ENCODE peak calls at places on chromosomes 16 and 17, in six cellular contexts. O is gastrocnemius medialis; P is GM13976; J is BE2C; L is activated CD4-positive, alpha-beta T cell treated with anti-CD3 and anti-CD28 coated beads, Interleukin-2, amount 50 U/mL, for 24 hours; G is C1 segment of cervical spinal cord. H is an unnamed sample.

GRCh38 chr17:51590071-51590470 is 329.7 kb downstream of the UTP18 start:
- DNase-seq in J (peak; percentile 14), O (no peak), G (no peak), L (no peak), P (no peak), H (no peak)

GRCh38 chr16:70252355-70252988 is 732 bp upstream of the EXOSC6 start:
- DNase-seq in O (no peak), P (peak; percentile 36), G (no peak), L (no peak), J (peak; percentile 67), H (no peak)

GRCh38 chr16:66161942-66162341 is 204.5 kb upstream of the CDH5 start:
- DNase-seq in L (no peak), J (no peak), G (no peak), P (no peak), O (no peak), H (peak; percentile 46)

GRCh38 chr17:50060951-50061712 is 5.2 kb downstream of the ITGA3 start:
- DNase-seq in G (no peak), P (no peak), O (peak; percentile 65), L (no peak), J (no peak), H (no peak)

GRCh38 chr17:61097786-61098185 is 301.9 kb upstream of the TBX2 start:
- DNase-seq in L (no peak), P (no peak), O (no peak), G (no peak), J (no peak), H (no peak)

GRCh38 chr17:8051831-8052230 is 13.0 kb downstream of the ALOX15B start:
- DNase-seq in P (no peak), J (no peak), G (no peak), O (no peak), L (no peak), H (no peak)

GRCh38 chr17:44385287-44386181 is 3.9 kb downstream of the ITGA2B start:
- DNase-seq in L (peak; percentile 77), P (peak; percentile 95), G (no peak), O (peak; percentile 41), J (peak; percentile 93), H (peak; percentile 77)

GRCh38 chr17:76390003-76390421 is 5.6 kb downstream of the SPHK1 start:
- DNase-seq in O (no peak), P (no peak), G (no peak), J (peak; percentile 73), L (no peak), H (no peak)

GRCh38 chr17:42855048-42855596 is 4.1 kb downstream of the AOC3 start:
- DNase-seq in L (no peak), G (no peak), P (no peak), O (no peak), J (no peak), H (no peak)

GRCh38 chr16:10013364-10013763 is 168.9 kb downstream of the GRIN2A start:
- DNase-seq in G (no peak), L (no peak), J (no peak), P (no peak), O (no peak), H (no peak)

GRCh38 chr17:39084558-39084957 is 66.9 kb downstream of the PLXDC1 start:
- DNase-seq in L (no peak), O (no peak), G (no peak), P (no peak), J (peak; percentile 27), H (no peak)

GRCh38 chr17:68238488-68238887 is 9.4 kb upstream of the AMZ2 start:
- DNase-seq in G (no peak), L (no peak), O (no peak), J (no peak), P (no peak), H (peak; percentile 41)

GRCh38 chr17:45341389-45342158 is 24.8 kb upstream of the MAP3K14 start:
- DNase-seq in P (no peak), O (no peak), G (no peak), L (no peak), J (peak; percentile 75), H (no peak)

GRCh38 chr17:42623732-42624596 is 14.5 kb downstream of the TUBG1 start:
- DNase-seq in P (no peak), G (no peak), L (no peak), J (no peak), O (peak; percentile 71), H (no peak)

GRCh38 chr16:84497836-84498610 is 6.4 kb downstream of the MEAK7 start:
- DNase-seq in L (no peak), G (no peak), P (no peak), J (no peak), O (no peak), H (no peak)

GRCh38 chr16:87040169-87041117 is 276.7 kb downstream of the C16orf95 start:
- DNase-seq in J (no peak), O (no peak), P (no peak), L (no peak), G (no peak), H (no peak)

GRCh38 chr16:56199164-56199563 is 7.9 kb downstream of the GNAO1 start:
- DNase-seq in P (peak; percentile 34), J (no peak), L (no peak), G (no peak), O (no peak), H (peak; percentile 54)

GRCh38 chr17:77963441-77963840 is 4.9 kb downstream of the TNRC6C start:
- DNase-seq in O (no peak), G (no peak), P (no peak), J (peak; percentile 75), L (peak; percentile 26), H (no peak)

GRCh38 chr17:15350777-15351486 is 9.5 kb upstream of the TEKT3 start:
- DNase-seq in L (no peak), P (no peak), J (peak; percentile 46), G (no peak), O (no peak), H (no peak)

GRCh38 chr17:17151541-17151940 is 54.6 kb downstream of the PLD6 start:
- DNase-seq in L (no peak), J (no peak), G (no peak), P (no peak), O (no peak), H (no peak)

GRCh38 chr16:17798721-17799120 is 328.0 kb upstream of the XYLT1 start:
- DNase-seq in J (no peak), G (no peak), O (no peak), L (no peak), P (no peak), H (no peak)

GRCh38 chr16:28091706-28092105 is 28.2 kb upstream of the GSG1L start:
- DNase-seq in J (no peak), L (no peak), G (no peak), P (no peak), O (no peak), H (no peak)

GRCh38 chr16:88782454-88783390 is 2.3 kb downstream of the PIEZO1 start:
- DNase-seq in P (no peak), G (no peak), J (no peak), O (no peak), L (peak; percentile 79), H (peak; percentile 53)

GRCh38 chr16:66486773-66487579 is 59.9 kb downstream of the BEAN1 start:
- DNase-seq in O (no peak), L (no peak), G (no peak), P (no peak), J (peak; percentile 57), H (no peak)

GRCh38 chr17:82216301-82217119 is 3.9 kb upstream of the CCDC57 start:
- DNase-seq in O (no peak), J (peak; percentile 70), L (no peak), P (peak; percentile 73), G (no peak), H (peak; percentile 85)

GRCh38 chr17:47955497-47956461 is 1.9 kb downstream of the PRR15L start:
- DNase-seq in O (no peak), L (no peak), P (no peak), J (no peak), G (no peak), H (no peak)